ENCODE peak calls at places on chromosomes 16 and 17, in four cellular contexts. One of them, this sample, is unnamed.

GRCh38 chr16:68490829-68491575 is 42.7 kb upstream of the SMPD3 start:
- DNase-seq in colonic mucosa: peak; percentile 81
- DNase-seq in OCI-LY7: peak; percentile 85
- DNase-seq in CD4-positive, CD25-positive, alpha-beta regulatory T cell: no peak
- DNase-seq in this sample: peak; percentile 21

GRCh38 chr17:41512789-41513547 is 5.7 kb downstream of the KRT15 start:
- DNase-seq in CD4-positive, CD25-positive, alpha-beta regulatory T cell: no peak
- DNase-seq in OCI-LY7: no peak
- DNase-seq in colonic mucosa: no peak
- DNase-seq in this sample: no peak

GRCh38 chr17:21375757-21376584 is at the start of gene KCNJ12:
- DNase-seq in OCI-LY7: no peak
- DNase-seq in colonic mucosa: no peak
- DNase-seq in CD4-positive, CD25-positive, alpha-beta regulatory T cell: peak; percentile 9
- DNase-seq in this sample: no peak

GRCh38 chr17:2844386-2844785 is 48.1 kb downstream of the RAP1GAP2 start:
- DNase-seq in colonic mucosa: no peak
- DNase-seq in CD4-positive, CD25-positive, alpha-beta regulatory T cell: no peak
- DNase-seq in OCI-LY7: no peak
- DNase-seq in this sample: no peak

GRCh38 chr16:3038256-3038655 is 1.5 kb upstream of the BICDL2 start:
- DNase-seq in colonic mucosa: peak; percentile 86
- DNase-seq in OCI-LY7: no peak
- DNase-seq in CD4-positive, CD25-positive, alpha-beta regulatory T cell: no peak
- DNase-seq in this sample: no peak

GRCh38 chr17:46979023-46979870 is at the start of gene RPRML:
- DNase-seq in CD4-positive, CD25-positive, alpha-beta regulatory T cell: peak; percentile 24
- DNase-seq in OCI-LY7: peak; percentile 73
- DNase-seq in colonic mucosa: peak; percentile 32
- DNase-seq in this sample: peak; percentile 22

GRCh38 chr17:81400154-81400938 is 5.1 kb downstream of the BAHCC1 start:
- DNase-seq in OCI-LY7: no peak
- DNase-seq in CD4-positive, CD25-positive, alpha-beta regulatory T cell: no peak
- DNase-seq in colonic mucosa: peak; percentile 61
- DNase-seq in this sample: no peak

GRCh38 chr16:75361936-75362335 is 71.4 kb downstream of the CFDP1 start:
- DNase-seq in CD4-positive, CD25-positive, alpha-beta regulatory T cell: no peak
- DNase-seq in OCI-LY7: no peak
- DNase-seq in colonic mucosa: no peak
- DNase-seq in this sample: no peak

GRCh38 chr17:81429353-81429774 is 34.1 kb downstream of the BAHCC1 start:
- DNase-seq in CD4-positive, CD25-positive, alpha-beta regulatory T cell: no peak
- DNase-seq in colonic mucosa: peak; percentile 86
- DNase-seq in OCI-LY7: no peak
- DNase-seq in this sample: no peak

GRCh38 chr17:18370761-18371160 is 6.8 kb upstream of the EVPLL start:
- DNase-seq in OCI-LY7: no peak
- DNase-seq in colonic mucosa: no peak
- DNase-seq in CD4-positive, CD25-positive, alpha-beta regulatory T cell: no peak
- DNase-seq in this sample: no peak

GRCh38 chr17:1026599-1026975 is 29.7 kb downstream of the TIMM22 start:
- DNase-seq in OCI-LY7: no peak
- DNase-seq in CD4-positive, CD25-positive, alpha-beta regulatory T cell: no peak
- DNase-seq in colonic mucosa: no peak
- DNase-seq in this sample: no peak

GRCh38 chr17:72556944-72557826 is 436.4 kb downstream of the SOX9 start:
- DNase-seq in CD4-positive, CD25-positive, alpha-beta regulatory T cell: peak; percentile 64
- DNase-seq in OCI-LY7: peak; percentile 74
- DNase-seq in colonic mucosa: peak; percentile 77
- DNase-seq in this sample: peak; percentile 40

GRCh38 chr17:17812211-17813054 is 24.4 kb downstream of the SREBF1 start:
- DNase-seq in colonic mucosa: peak; percentile 73
- DNase-seq in CD4-positive, CD25-positive, alpha-beta regulatory T cell: peak; percentile 58
- DNase-seq in OCI-LY7: peak; percentile 60
- DNase-seq in this sample: no peak

GRCh38 chr17:41496803-41497484 is 7.2 kb upstream of the KRT36 start:
- DNase-seq in colonic mucosa: peak; percentile 90
- DNase-seq in OCI-LY7: peak; percentile 67
- DNase-seq in CD4-positive, CD25-positive, alpha-beta regulatory T cell: peak; percentile 80
- DNase-seq in this sample: peak; percentile 73

GRCh38 chr17:34926661-34927060 is 34.6 kb downstream of the CCT6B start:
- DNase-seq in colonic mucosa: no peak
- DNase-seq in OCI-LY7: peak; percentile 21
- DNase-seq in CD4-positive, CD25-positive, alpha-beta regulatory T cell: no peak
- DNase-seq in this sample: no peak

GRCh38 chr16:89688395-89688794 is 1.9 kb downstream of the CDK10 start:
- DNase-seq in colonic mucosa: no peak
- DNase-seq in OCI-LY7: no peak
- DNase-seq in CD4-positive, CD25-positive, alpha-beta regulatory T cell: no peak
- DNase-seq in this sample: no peak

GRCh38 chr16:89689142-89689541 is 2.7 kb downstream of the CDK10 start:
- DNase-seq in colonic mucosa: no peak
- DNase-seq in CD4-positive, CD25-positive, alpha-beta regulatory T cell: no peak
- DNase-seq in OCI-LY7: no peak
- DNase-seq in this sample: no peak

GRCh38 chr16:89687092-89687940 is 827 bp downstream of the CDK10 start:
- DNase-seq in colonic mucosa: peak; percentile 93
- DNase-seq in OCI-LY7: peak; percentile 73
- DNase-seq in CD4-positive, CD25-positive, alpha-beta regulatory T cell: no peak
- DNase-seq in this sample: no peak

GRCh38 chr16:89686520-89687091 is at the start of gene CDK10:
- DNase-seq in OCI-LY7: peak; percentile 87
- DNase-seq in colonic mucosa: peak; percentile 94
- DNase-seq in CD4-positive, CD25-positive, alpha-beta regulatory T cell: peak; percentile 86
- DNase-seq in this sample: peak; percentile 80

GRCh38 chr16:89685916-89686315 is 573 bp upstream of the CDK10 start:
- DNase-seq in colonic mucosa: no peak
- DNase-seq in CD4-positive, CD25-positive, alpha-beta regulatory T cell: no peak
- DNase-seq in OCI-LY7: no peak
- DNase-seq in this sample: no peak
- H3K4me3 ChIP-seq in colonic mucosa: no peak overlapping the region
- H3K4me3 ChIP-seq in CD4-positive, CD25-positive, alpha-beta regulatory T cell: no peak overlapping the region
- H3K4me3 ChIP-seq in OCI-LY7: peak overlapping the region; percentile 74
- H3K4me3 ChIP-seq in this sample: no peak overlapping the region

GRCh38 chr17:38453951-38454421 is 25.7 kb downstream of the ARHGAP23 start:
- DNase-seq in CD4-positive, CD25-positive, alpha-beta regulatory T cell: no peak
- DNase-seq in colonic mucosa: no peak
- DNase-seq in OCI-LY7: no peak
- DNase-seq in this sample: no peak
- H3K4me3 ChIP-seq in CD4-positive, CD25-positive, alpha-beta regulatory T cell: no peak overlapping the region
- H3K4me3 ChIP-seq in colonic mucosa: no peak overlapping the region
- H3K4me3 ChIP-seq in OCI-LY7: no peak overlapping the region
- H3K4me3 ChIP-seq in this sample: no peak overlapping the region

GRCh38 chr16:88366704-88367047 is 16.1 kb upstream of the ZNF469 start:
- DNase-seq in OCI-LY7: no peak
- DNase-seq in CD4-positive, CD25-positive, alpha-beta regulatory T cell: no peak
- DNase-seq in colonic mucosa: no peak
- DNase-seq in this sample: no peak

GRCh38 chr16:88365244-88365865 is 17.4 kb upstream of the ZNF469 start:
- DNase-seq in CD4-positive, CD25-positive, alpha-beta regulatory T cell: no peak
- DNase-seq in colonic mucosa: no peak
- DNase-seq in OCI-LY7: no peak
- DNase-seq in this sample: no peak

GRCh38 chr16:88368036-88368435 is 14.7 kb upstream of the ZNF469 start:
- DNase-seq in colonic mucosa: no peak
- DNase-seq in OCI-LY7: no peak
- DNase-seq in CD4-positive, CD25-positive, alpha-beta regulatory T cell: no peak
- DNase-seq in this sample: no peak

GRCh38 chr16:88367560-88367959 is 15.2 kb upstream of the ZNF469 start:
- DNase-seq in OCI-LY7: no peak
- DNase-seq in colonic mucosa: no peak
- DNase-seq in CD4-positive, CD25-positive, alpha-beta regulatory T cell: no peak
- DNase-seq in this sample: no peak

GRCh38 chr16:88366032-88366703 is 16.6 kb upstream of the ZNF469 start:
- DNase-seq in OCI-LY7: no peak
- DNase-seq in colonic mucosa: no peak
- DNase-seq in CD4-positive, CD25-positive, alpha-beta regulatory T cell: no peak
- DNase-seq in this sample: no peak
- H3K4me3 ChIP-seq in OCI-LY7: no peak overlapping the region
- H3K4me3 ChIP-seq in colonic mucosa: no peak overlapping the region
- H3K4me3 ChIP-seq in CD4-positive, CD25-positive, alpha-beta regulatory T cell: no peak overlapping the region
- H3K4me3 ChIP-seq in this sample: no peak overlapping the region

GRCh38 chr17:75550139-75550465 is 24.6 kb downstream of the LLGL2 start:
- DNase-seq in OCI-LY7: no peak
- DNase-seq in CD4-positive, CD25-positive, alpha-beta regulatory T cell: no peak
- DNase-seq in colonic mucosa: no peak
- DNase-seq in this sample: no peak
- H3K4me3 ChIP-seq in OCI-LY7: no peak overlapping the region
- H3K4me3 ChIP-seq in CD4-positive, CD25-positive, alpha-beta regulatory T cell: no peak overlapping the region
- H3K4me3 ChIP-seq in colonic mucosa: no peak overlapping the region
- H3K4me3 ChIP-seq in this sample: no peak overlapping the region

GRCh38 chr17:29345066-29345465 is 45.1 kb upstream of the TAOK1 start:
- DNase-seq in CD4-positive, CD25-positive, alpha-beta regulatory T cell: no peak
- DNase-seq in colonic mucosa: no peak
- DNase-seq in OCI-LY7: no peak
- DNase-seq in this sample: no peak

GRCh38 chr17:29346462-29346861 is 43.7 kb upstream of the TAOK1 start:
- DNase-seq in colonic mucosa: no peak
- DNase-seq in OCI-LY7: no peak
- DNase-seq in CD4-positive, CD25-positive, alpha-beta regulatory T cell: no peak
- DNase-seq in this sample: no peak

GRCh38 chr17:29349409-29349808 is 40.8 kb upstream of the TAOK1 start:
- DNase-seq in colonic mucosa: no peak
- DNase-seq in CD4-positive, CD25-positive, alpha-beta regulatory T cell: no peak
- DNase-seq in OCI-LY7: no peak
- DNase-seq in this sample: no peak

GRCh38 chr17:29344201-29344856 is 45.8 kb upstream of the TAOK1 start:
- DNase-seq in CD4-positive, CD25-positive, alpha-beta regulatory T cell: no peak
- DNase-seq in OCI-LY7: no peak
- DNase-seq in colonic mucosa: no peak
- DNase-seq in this sample: no peak

DNA sequence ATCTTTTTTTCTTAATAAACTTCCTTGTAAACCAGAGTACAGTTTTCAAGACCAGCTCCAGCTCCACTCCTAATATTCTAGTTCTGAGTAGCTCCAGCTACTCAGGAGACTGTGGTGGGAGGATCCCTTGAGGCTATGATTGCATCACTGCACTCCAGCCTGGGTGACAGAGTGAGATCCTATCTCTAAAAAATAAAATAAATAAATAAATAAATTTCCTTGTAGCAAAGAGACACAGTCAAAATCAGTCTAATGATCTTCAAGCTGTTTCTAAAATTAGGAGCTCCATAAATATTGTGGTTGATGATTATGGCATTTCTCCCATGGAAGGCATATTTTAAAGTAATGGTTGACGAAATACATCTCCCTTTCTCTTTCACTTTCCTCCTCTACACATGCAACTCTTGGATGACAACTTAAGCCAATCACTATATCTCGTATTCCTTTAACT is 42.3 kb upstream of the TAOK1 start:
- DNase-seq in colonic mucosa: no peak
- DNase-seq in OCI-LY7: no peak
- DNase-seq in CD4-positive, CD25-positive, alpha-beta regulatory T cell: no peak
- DNase-seq in this sample: no peak
- H3K4me3 ChIP-seq in colonic mucosa: no peak overlapping the region
- H3K4me3 ChIP-seq in OCI-LY7: no peak overlapping the region
- H3K4me3 ChIP-seq in CD4-positive, CD25-positive, alpha-beta regulatory T cell: no peak overlapping the region
- H3K4me3 ChIP-seq in this sample: no peak overlapping the region